ENCODE peak calls at places on chromosome 1, in eight cellular contexts. One of them, this sample, is unnamed.
A peak's percentile ranks its signal among the peaks of the same experiment; 100 is the strongest.

GRCh38 chr1:179108644-179109043 is 26.8 kb downstream of the TOR3A start:
- ATAC-seq in HCT116: no peak
- ATAC-seq in Right ventricle myocardium superior: no peak
- ATAC-seq in upper lobe of right lung: no peak
- ATAC-seq in CD4-positive, alpha-beta T cell: no peak
- ATAC-seq in Right ventricle myocardium inferior: no peak
- ATAC-seq in stimulated activated naive CD8-positive, alpha-beta T cell treated with anti-CD3 and anti-CD28 coated beads, Interleukin-15, amount 100 ng/mL, for 72 hours: no peak
- ATAC-seq in PC-3: no peak
- ATAC-seq in this sample: no peak

GRCh38 chr1:151474711-151475110 is 15.4 kb upstream of the POGZ start:
- ATAC-seq in HCT116: no peak
- ATAC-seq in Right ventricle myocardium superior: no peak
- ATAC-seq in upper lobe of right lung: no peak
- ATAC-seq in CD4-positive, alpha-beta T cell: no peak
- ATAC-seq in Right ventricle myocardium inferior: no peak
- ATAC-seq in stimulated activated naive CD8-positive, alpha-beta T cell treated with anti-CD3 and anti-CD28 coated beads, Interleukin-15, amount 100 ng/mL, for 72 hours: no peak
- ATAC-seq in PC-3: no peak
- ATAC-seq in this sample: no peak

GRCh38 chr1:205321959-205322283 is 376 bp upstream of the NUAK2 start:
- ATAC-seq in HCT116: no peak
- ATAC-seq in Right ventricle myocardium superior: no peak
- ATAC-seq in upper lobe of right lung: no peak
- ATAC-seq in CD4-positive, alpha-beta T cell: no peak
- ATAC-seq in Right ventricle myocardium inferior: no peak
- ATAC-seq in stimulated activated naive CD8-positive, alpha-beta T cell treated with anti-CD3 and anti-CD28 coated beads, Interleukin-15, amount 100 ng/mL, for 72 hours: peak; percentile 46
- ATAC-seq in PC-3: no peak
- ATAC-seq in this sample: no peak

GRCh38 chr1:51564124-51564523 is 45.1 kb upstream of the EPS15 start:
- ATAC-seq in HCT116: no peak
- ATAC-seq in Right ventricle myocardium superior: no peak
- ATAC-seq in upper lobe of right lung: no peak
- ATAC-seq in CD4-positive, alpha-beta T cell: no peak
- ATAC-seq in Right ventricle myocardium inferior: no peak
- ATAC-seq in stimulated activated naive CD8-positive, alpha-beta T cell treated with anti-CD3 and anti-CD28 coated beads, Interleukin-15, amount 100 ng/mL, for 72 hours: peak; percentile 78
- ATAC-seq in PC-3: no peak
- ATAC-seq in this sample: peak; percentile 71

GRCh38 chr1:18005238-18005637 is 102.4 kb upstream of the IGSF21 start:
- ATAC-seq in HCT116: no peak
- ATAC-seq in Right ventricle myocardium superior: no peak
- ATAC-seq in upper lobe of right lung: peak; percentile 73
- ATAC-seq in CD4-positive, alpha-beta T cell: no peak
- ATAC-seq in Right ventricle myocardium inferior: no peak
- ATAC-seq in stimulated activated naive CD8-positive, alpha-beta T cell treated with anti-CD3 and anti-CD28 coated beads, Interleukin-15, amount 100 ng/mL, for 72 hours: no peak
- ATAC-seq in PC-3: no peak
- ATAC-seq in this sample: no peak

GRCh38 chr1:158087320-158087927 is 93.3 kb upstream of the CD1D start:
- ATAC-seq in HCT116: peak; percentile 96
- ATAC-seq in Right ventricle myocardium superior: peak; percentile 45
- ATAC-seq in upper lobe of right lung: peak; percentile 81
- ATAC-seq in CD4-positive, alpha-beta T cell: no peak
- ATAC-seq in Right ventricle myocardium inferior: peak; percentile 40
- ATAC-seq in stimulated activated naive CD8-positive, alpha-beta T cell treated with anti-CD3 and anti-CD28 coated beads, Interleukin-15, amount 100 ng/mL, for 72 hours: peak; percentile 73
- ATAC-seq in PC-3: peak; percentile 87
- ATAC-seq in this sample: no peak

GRCh38 chr1:29576510-29576909 is 340.2 kb downstream of the PTPRU start:
- ATAC-seq in HCT116: no peak
- ATAC-seq in Right ventricle myocardium superior: no peak
- ATAC-seq in upper lobe of right lung: no peak
- ATAC-seq in CD4-positive, alpha-beta T cell: no peak
- ATAC-seq in Right ventricle myocardium inferior: no peak
- ATAC-seq in stimulated activated naive CD8-positive, alpha-beta T cell treated with anti-CD3 and anti-CD28 coated beads, Interleukin-15, amount 100 ng/mL, for 72 hours: no peak
- ATAC-seq in PC-3: no peak
- ATAC-seq in this sample: no peak

GRCh38 chr1:24336099-24336498 is 16.9 kb downstream of the GRHL3 start:
- ATAC-seq in HCT116: no peak
- ATAC-seq in Right ventricle myocardium superior: peak; percentile 52
- ATAC-seq in upper lobe of right lung: no peak
- ATAC-seq in CD4-positive, alpha-beta T cell: no peak
- ATAC-seq in Right ventricle myocardium inferior: peak; percentile 35
- ATAC-seq in stimulated activated naive CD8-positive, alpha-beta T cell treated with anti-CD3 and anti-CD28 coated beads, Interleukin-15, amount 100 ng/mL, for 72 hours: no peak
- ATAC-seq in PC-3: no peak
- ATAC-seq in this sample: no peak

GRCh38 chr1:63651110-63651776 is 58.0 kb downstream of the PGM1 start:
- ATAC-seq in HCT116: peak; percentile 25
- ATAC-seq in Right ventricle myocardium superior: no peak
- ATAC-seq in upper lobe of right lung: peak; percentile 75
- ATAC-seq in CD4-positive, alpha-beta T cell: peak; percentile 89
- ATAC-seq in Right ventricle myocardium inferior: no peak
- ATAC-seq in stimulated activated naive CD8-positive, alpha-beta T cell treated with anti-CD3 and anti-CD28 coated beads, Interleukin-15, amount 100 ng/mL, for 72 hours: peak; percentile 37
- ATAC-seq in PC-3: peak; percentile 56
- ATAC-seq in this sample: peak; percentile 87

GRCh38 chr1:198232407-198232806 is 75.6 kb downstream of the NEK7 start:
- ATAC-seq in HCT116: no peak
- ATAC-seq in Right ventricle myocardium superior: no peak
- ATAC-seq in upper lobe of right lung: no peak
- ATAC-seq in CD4-positive, alpha-beta T cell: no peak
- ATAC-seq in Right ventricle myocardium inferior: no peak
- ATAC-seq in stimulated activated naive CD8-positive, alpha-beta T cell treated with anti-CD3 and anti-CD28 coated beads, Interleukin-15, amount 100 ng/mL, for 72 hours: no peak
- ATAC-seq in PC-3: no peak
- ATAC-seq in this sample: no peak

GRCh38 chr1:147539122-147539575 is 2.2 kb upstream of the BCL9 start:
- ATAC-seq in HCT116: peak; percentile 75
- ATAC-seq in Right ventricle myocardium superior: no peak
- ATAC-seq in upper lobe of right lung: peak; percentile 62
- ATAC-seq in CD4-positive, alpha-beta T cell: no peak
- ATAC-seq in Right ventricle myocardium inferior: no peak
- ATAC-seq in stimulated activated naive CD8-positive, alpha-beta T cell treated with anti-CD3 and anti-CD28 coated beads, Interleukin-15, amount 100 ng/mL, for 72 hours: peak; percentile 47
- ATAC-seq in PC-3: peak; percentile 63
- ATAC-seq in this sample: peak; percentile 69

GRCh38 chr1:234111458-234112142 is 207.1 kb downstream of the SLC35F3 start:
- ATAC-seq in HCT116: peak; percentile 90
- ATAC-seq in Right ventricle myocardium superior: peak; percentile 68
- ATAC-seq in upper lobe of right lung: peak; percentile 76
- ATAC-seq in CD4-positive, alpha-beta T cell: no peak
- ATAC-seq in Right ventricle myocardium inferior: peak; percentile 68
- ATAC-seq in stimulated activated naive CD8-positive, alpha-beta T cell treated with anti-CD3 and anti-CD28 coated beads, Interleukin-15, amount 100 ng/mL, for 72 hours: no peak
- ATAC-seq in PC-3: peak; percentile 31
- ATAC-seq in this sample: no peak

GRCh38 chr1:201051399-201051798 is 27.9 kb upstream of the KIF21B start:
- ATAC-seq in HCT116: no peak
- ATAC-seq in Right ventricle myocardium superior: no peak
- ATAC-seq in upper lobe of right lung: no peak
- ATAC-seq in CD4-positive, alpha-beta T cell: no peak
- ATAC-seq in Right ventricle myocardium inferior: no peak
- ATAC-seq in stimulated activated naive CD8-positive, alpha-beta T cell treated with anti-CD3 and anti-CD28 coated beads, Interleukin-15, amount 100 ng/mL, for 72 hours: peak; percentile 42
- ATAC-seq in PC-3: no peak
- ATAC-seq in this sample: peak; percentile 62

GRCh38 chr1:194342484-194343262 is 1156.3 kb upstream of the B3GALT2 start:
- ATAC-seq in HCT116: peak; percentile 79
- ATAC-seq in Right ventricle myocardium superior: no peak
- ATAC-seq in upper lobe of right lung: no peak
- ATAC-seq in CD4-positive, alpha-beta T cell: no peak
- ATAC-seq in Right ventricle myocardium inferior: no peak
- ATAC-seq in stimulated activated naive CD8-positive, alpha-beta T cell treated with anti-CD3 and anti-CD28 coated beads, Interleukin-15, amount 100 ng/mL, for 72 hours: no peak
- ATAC-seq in PC-3: no peak
- ATAC-seq in this sample: no peak

GRCh38 chr1:45608475-45609156 is 15.2 kb downstream of the CCDC17 start:
- ATAC-seq in HCT116: no peak
- ATAC-seq in Right ventricle myocardium superior: no peak
- ATAC-seq in upper lobe of right lung: peak; percentile 58
- ATAC-seq in CD4-positive, alpha-beta T cell: no peak
- ATAC-seq in Right ventricle myocardium inferior: no peak
- ATAC-seq in stimulated activated naive CD8-positive, alpha-beta T cell treated with anti-CD3 and anti-CD28 coated beads, Interleukin-15, amount 100 ng/mL, for 72 hours: no peak
- ATAC-seq in PC-3: no peak
- ATAC-seq in this sample: no peak

GRCh38 chr1:227449051-227449450 is 114.3 kb upstream of the ZNF678 start:
- ATAC-seq in HCT116: peak; percentile 83
- ATAC-seq in Right ventricle myocardium superior: no peak
- ATAC-seq in upper lobe of right lung: peak; percentile 70
- ATAC-seq in CD4-positive, alpha-beta T cell: no peak
- ATAC-seq in Right ventricle myocardium inferior: no peak
- ATAC-seq in stimulated activated naive CD8-positive, alpha-beta T cell treated with anti-CD3 and anti-CD28 coated beads, Interleukin-15, amount 100 ng/mL, for 72 hours: peak; percentile 56
- ATAC-seq in PC-3: peak; percentile 42
- ATAC-seq in this sample: peak; percentile 40

GRCh38 chr1:8448906-8449661 is 131.2 kb downstream of the SLC45A1 start:
- ATAC-seq in HCT116: no peak
- ATAC-seq in Right ventricle myocardium superior: peak; percentile 70
- ATAC-seq in upper lobe of right lung: no peak
- ATAC-seq in CD4-positive, alpha-beta T cell: peak; percentile 68
- ATAC-seq in Right ventricle myocardium inferior: peak; percentile 62
- ATAC-seq in stimulated activated naive CD8-positive, alpha-beta T cell treated with anti-CD3 and anti-CD28 coated beads, Interleukin-15, amount 100 ng/mL, for 72 hours: peak; percentile 48
- ATAC-seq in PC-3: peak; percentile 35
- ATAC-seq in this sample: peak; percentile 74

GRCh38 chr1:204558467-204558866 is 42.3 kb downstream of the MDM4 start:
- ATAC-seq in HCT116: no peak
- ATAC-seq in Right ventricle myocardium superior: no peak
- ATAC-seq in upper lobe of right lung: no peak
- ATAC-seq in CD4-positive, alpha-beta T cell: no peak
- ATAC-seq in Right ventricle myocardium inferior: no peak
- ATAC-seq in stimulated activated naive CD8-positive, alpha-beta T cell treated with anti-CD3 and anti-CD28 coated beads, Interleukin-15, amount 100 ng/mL, for 72 hours: no peak
- ATAC-seq in PC-3: no peak
- ATAC-seq in this sample: no peak

GRCh38 chr1:3113047-3113740 is 44.2 kb downstream of the PRDM16 start:
- ATAC-seq in HCT116: no peak
- ATAC-seq in Right ventricle myocardium superior: no peak
- ATAC-seq in upper lobe of right lung: peak; percentile 70
- ATAC-seq in CD4-positive, alpha-beta T cell: no peak
- ATAC-seq in Right ventricle myocardium inferior: no peak
- ATAC-seq in stimulated activated naive CD8-positive, alpha-beta T cell treated with anti-CD3 and anti-CD28 coated beads, Interleukin-15, amount 100 ng/mL, for 72 hours: no peak
- ATAC-seq in PC-3: no peak
- ATAC-seq in this sample: no peak

GRCh38 chr1:117842408-117843170 is 86.8 kb downstream of the GDAP2 start:
- ATAC-seq in HCT116: peak; percentile 96
- ATAC-seq in Right ventricle myocardium superior: no peak
- ATAC-seq in upper lobe of right lung: peak; percentile 16
- ATAC-seq in CD4-positive, alpha-beta T cell: no peak
- ATAC-seq in Right ventricle myocardium inferior: no peak
- ATAC-seq in stimulated activated naive CD8-positive, alpha-beta T cell treated with anti-CD3 and anti-CD28 coated beads, Interleukin-15, amount 100 ng/mL, for 72 hours: no peak
- ATAC-seq in PC-3: peak; percentile 63
- ATAC-seq in this sample: no peak

This sample was measured in activated T-helper 17 cell treated with anti-CD3 and anti-CD28 coated beads, Interleukin-2, amount 50 U/mL, for 72 hours.